ENCODE peak calls at places on chromosomes 2 and 18, in four cellular contexts. Y is GM06990, D is prostate gland, A is left ventricle myocardium inferior. O is an unnamed sample.

GRCh38 chr18:70382032-70382431 is 93.2 kb downstream of the SOCS6 start:
- DNase-seq in D (no peak), Y (no peak), A (no peak), O (no peak)

GRCh38 chr18:35127201-35127600 is 86.0 kb downstream of the MAPRE2 start:
- DNase-seq in Y (no peak), A (no peak), D (no peak), O (no peak)

GRCh38 chr2:3207091-3207491 is 170.5 kb downstream of the EIPR1 start:
- DNase-seq in D (no peak), Y (no peak), A (no peak), O (no peak)

GRCh38 chr2:45691600-45691999 is 40.1 kb downstream of the PRKCE start:
- DNase-seq in A (no peak), Y (no peak), D (no peak), O (no peak)

GRCh38 chr2:71742953-71743601 is 289.7 kb downstream of the DYSF start:
- DNase-seq in Y (no peak), A (peak; percentile 65), D (peak; percentile 93), O (peak; percentile 96)

GRCh38 chr18:55455938-55456337 is 132.1 kb downstream of the TCF4 start:
- DNase-seq in D (no peak), A (no peak), Y (no peak), O (no peak)

GRCh38 chr2:159714586-159714930 is 2.3 kb downstream of the MARCHF7 start:
- DNase-seq in Y (no peak), A (no peak), D (no peak), O (no peak)

GRCh38 chr2:212683346-212683745 is 144.7 kb upstream of the ERBB4 start:
- DNase-seq in Y (no peak), D (no peak), A (no peak), O (peak; percentile 13)

GRCh38 chr2:239329284-239329971 is 71.4 kb downstream of the HDAC4 start:
- DNase-seq in Y (no peak), A (peak; percentile 83), D (no peak), O (peak; percentile 55)

GRCh38 chr2:179235463-179236108 is 29.0 kb downstream of the SESTD1 start:
- DNase-seq in A (no peak), D (no peak), Y (no peak), O (peak; percentile 16)

GRCh38 chr2:137888845-137889244 is 75.4 kb upstream of the HNMT start:
- DNase-seq in D (no peak), Y (no peak), A (peak; percentile 19), O (peak; percentile 23)

GRCh38 chr2:237475704-237476107 is 11.3 kb upstream of the MLPH start:
- DNase-seq in A (no peak), Y (no peak), D (no peak), O (peak; percentile 58)
- TF ChIP-seq CTCF in A (no peak), Y (no peak), D (no peak), O (no peak)

DNA sequence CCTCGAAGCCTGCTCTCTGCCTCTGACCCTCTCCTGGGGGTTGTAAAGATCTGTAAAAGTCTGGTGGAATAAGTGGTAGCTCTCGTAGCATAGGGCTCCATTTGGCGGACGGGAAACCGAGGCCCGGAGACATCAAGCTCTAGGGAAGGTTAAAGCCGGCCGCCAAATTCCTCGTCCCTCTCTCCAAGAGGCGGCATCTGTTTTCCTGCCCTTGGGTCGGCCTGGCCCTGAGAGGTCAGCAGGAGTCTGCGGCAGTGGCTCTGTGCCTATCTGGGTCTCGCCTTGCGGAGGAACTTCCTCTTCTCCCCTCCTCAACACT is 72.4 kb downstream of the TEX51 start:
- DNase-seq in Y (no peak), D (no peak), A (no peak), O (no peak)
- H3K4me3 ChIP-seq in Y (no peak overlapping the region), D (no peak overlapping the region), A (peak overlapping the region; percentile 61), O (peak overlapping the region; percentile 52)

DNA sequence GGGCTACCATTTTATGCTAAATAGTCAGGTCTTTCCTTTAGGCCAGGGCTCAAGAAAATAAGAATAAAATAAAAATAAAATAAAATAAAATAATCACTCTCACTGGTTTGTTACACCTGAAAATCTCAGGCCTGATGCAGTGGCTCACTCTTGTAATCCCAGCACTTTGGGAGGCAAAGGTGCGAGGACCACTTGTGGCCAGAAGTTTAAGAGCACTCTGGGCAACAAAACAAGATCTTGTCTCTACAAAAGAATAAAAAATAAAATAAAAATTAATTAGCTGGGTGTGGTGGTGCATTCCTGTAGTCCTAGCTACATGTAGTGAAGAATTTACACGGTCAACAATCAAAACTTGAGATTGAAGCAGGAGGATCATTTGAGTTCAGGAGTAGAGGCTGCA is 159.4 kb downstream of the NRXN1 start:
- DNase-seq in A (no peak), Y (no peak), D (no peak), O (no peak)
- TF ChIP-seq CTCF in A (no peak), Y (no peak), D (no peak), O (no peak)

GRCh38 chr2:73176881-73177644 is 25.3 kb upstream of the NOTO start:
- DNase-seq in Y (peak; percentile 83), D (peak; percentile 86), A (peak; percentile 94), O (peak; percentile 82)
- H3K4me3 ChIP-seq in Y (peak overlapping the region; percentile 57), D (peak overlapping the region; percentile 50), A (peak overlapping the region; percentile 72), O (peak overlapping the region; percentile 76)

GRCh38 chr2:205716126-205716525 is 33.8 kb downstream of the NRP2 start:
- DNase-seq in Y (no peak), D (no peak), A (no peak), O (no peak)
- TF ChIP-seq CTCF in Y (peak; percentile 49), D (no peak), A (peak; percentile 29), O (peak; percentile 38)

DNA sequence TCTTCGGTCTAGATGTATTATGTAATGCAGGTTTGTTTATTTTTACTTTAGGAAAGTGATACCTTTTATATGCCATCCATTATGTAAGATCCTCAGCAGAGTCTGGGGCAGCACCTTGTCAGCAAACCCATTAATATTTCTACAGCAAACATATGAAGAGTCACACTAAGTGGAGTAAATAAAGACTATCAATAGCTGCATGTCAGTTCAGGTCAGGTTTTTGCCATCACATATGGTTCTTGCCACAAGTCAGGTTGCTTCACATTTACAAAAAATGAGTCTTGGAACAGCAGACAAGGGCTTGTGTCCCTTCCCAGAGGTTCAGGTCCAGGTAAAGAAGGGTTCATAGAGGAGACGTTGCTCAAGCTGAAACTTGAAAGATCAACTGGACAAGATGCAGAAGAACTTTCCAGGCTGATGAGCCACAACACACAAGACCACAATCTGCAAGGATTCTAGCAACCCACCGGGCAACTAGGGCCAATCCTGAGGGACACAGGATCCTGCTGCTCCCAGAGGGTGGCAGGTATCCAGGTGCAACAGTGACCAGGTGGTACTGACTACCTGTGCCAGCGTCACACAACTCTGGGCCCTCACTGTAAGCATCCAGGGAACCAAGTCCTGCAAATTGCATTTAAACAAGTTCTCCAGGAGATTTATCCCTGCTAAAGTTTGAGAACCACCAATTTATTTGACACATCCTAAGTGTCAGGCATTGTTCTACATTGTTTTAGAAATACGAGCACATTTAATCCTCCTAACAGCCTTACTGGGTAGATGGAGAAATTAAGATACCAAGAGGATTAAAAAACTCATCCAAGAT is 215.8 kb downstream of the ALPK2 start:
- DNase-seq in D (no peak), A (no peak), Y (no peak), O (no peak)
- H3K4me3 ChIP-seq in D (no peak overlapping the region), A (no peak overlapping the region), Y (no peak overlapping the region), O (no peak overlapping the region)

O was measured in fibroblast of villous mesenchyme.